ENCODE peak calls at places on chromosomes 3 and 15, in five cellular contexts. J is upper lobe of left lung, Q is heart left ventricle, F is NB4, L is stomach. T is an unnamed sample.

GRCh38 chr3:29693863-29694262 is 413.0 kb downstream of the RBMS3 start:
- DNase-seq in J (no peak), Q (no peak), F (no peak), L (no peak), T (no peak)

GRCh38 chr15:31387483-31388118 is 61.0 kb downstream of the KLF13 start:
- DNase-seq in J (peak), Q (peak), F (no peak), L (peak), T (peak)

GRCh38 chr15:90227816-90228772 is 5.6 kb downstream of the CIB1 start:
- DNase-seq in J (no peak), Q (no peak), F (no peak), L (no peak), T (no peak)

GRCh38 chr15:100889359-100890058 is 9.9 kb downstream of the ALDH1A3 start:
- DNase-seq in J (peak), Q (peak), F (no peak), L (no peak), T (no peak)

GRCh38 chr3:69803871-69804270 is 64.6 kb downstream of the MITF start:
- DNase-seq in J (no peak), Q (no peak), F (no peak), L (no peak), T (no peak)

GRCh38 chr15:47803767-47804166 is 86.5 kb downstream of the SEMA6D start:
- DNase-seq in J (no peak), Q (no peak), F (no peak), L (no peak), T (no peak)

GRCh38 chr15:60633426-60633968 is 154.6 kb upstream of the ICE2 start:
- DNase-seq in J (no peak), Q (no peak), F (no peak), L (no peak), T (no peak)

GRCh38 chr15:90036806-90037509 is 35.8 kb downstream of the ZNF710 start:
- DNase-seq in J (peak), Q (no peak), F (no peak), L (no peak), T (no peak)

GRCh38 chr15:42037650-42038049 is 16.8 kb upstream of the PLA2G4E start:
- DNase-seq in J (peak), Q (peak), F (no peak), L (peak), T (no peak)

GRCh38 chr3:173584093-173584833 is 186.7 kb downstream of the NLGN1 start:
- DNase-seq in J (no peak), Q (no peak), F (peak), L (no peak), T (peak)

GRCh38 chr15:59104602-59104911 is 389 bp upstream of the CCNB2 start:
- DNase-seq in J (no peak), Q (no peak), F (no peak), L (no peak), T (no peak)

GRCh38 chr15:59105839-59106238 is 893 bp downstream of the CCNB2 start:
- DNase-seq in J (no peak), Q (no peak), F (no peak), L (no peak), T (peak)

GRCh38 chr15:59099162-59099685 is 5.7 kb upstream of the CCNB2 start:
- DNase-seq in J (no peak), Q (no peak), F (no peak), L (no peak), T (no peak)

DNA sequence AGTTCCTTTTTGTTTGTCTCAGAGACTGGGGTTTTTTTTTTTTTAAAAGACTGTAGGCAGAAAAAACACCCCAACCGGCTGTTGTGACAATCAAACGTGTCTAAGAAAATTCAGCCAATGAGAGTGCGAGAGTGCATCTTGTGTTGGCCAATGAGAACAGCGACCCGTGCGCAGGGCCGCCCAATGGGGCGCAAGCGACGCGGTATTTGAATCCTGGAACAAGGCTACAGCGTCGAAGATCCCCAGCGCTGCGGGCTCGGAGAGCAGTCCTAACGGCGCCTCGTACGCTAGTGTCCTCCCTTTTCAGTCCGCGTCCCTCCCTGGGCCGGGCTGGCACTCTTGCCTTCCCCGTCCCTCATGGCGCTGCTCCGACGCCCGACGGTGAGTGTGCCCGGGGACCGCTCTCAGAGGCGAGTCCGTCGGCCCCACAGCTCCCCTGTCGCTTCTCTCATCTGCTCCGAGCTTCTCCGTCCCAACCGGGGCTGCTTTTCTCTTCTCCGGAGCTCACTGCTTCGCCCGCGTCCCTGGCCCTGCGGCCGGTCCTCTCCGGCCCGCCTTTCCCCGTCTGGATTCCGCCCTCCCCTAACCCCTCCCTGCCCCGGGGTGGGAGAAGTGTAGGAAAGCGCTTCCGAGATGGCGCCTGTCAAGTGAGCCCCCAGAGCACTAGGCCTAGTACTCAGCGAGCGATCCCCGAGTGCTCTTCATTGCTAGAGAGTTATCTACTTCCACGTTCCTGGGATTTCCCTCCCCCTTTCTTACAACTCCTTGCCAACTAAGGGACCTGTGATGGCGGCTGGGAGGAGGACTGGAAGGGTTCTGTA is at the start of gene CCNB2:
- DNase-seq in J (peak), Q (peak), F (peak), L (peak), T (peak)
- TF ChIP-seq POLR2A in J (no peak), Q (no peak), F (peak), L (no peak), T (peak)

GRCh38 chr3:32217339-32217738 is 21.1 kb upstream of the CMTM8 start:
- DNase-seq in J (no peak), Q (no peak), F (no peak), L (peak), T (no peak)

GRCh38 chr3:32222950-32223349 is 15.5 kb upstream of the CMTM8 start:
- DNase-seq in J (no peak), Q (no peak), F (no peak), L (no peak), T (no peak)

GRCh38 chr3:32220006-32220405 is 18.5 kb upstream of the CMTM8 start:
- DNase-seq in J (no peak), Q (no peak), F (no peak), L (no peak), T (no peak)

GRCh38 chr3:32216172-32216783 is 22.2 kb upstream of the CMTM8 start:
- DNase-seq in J (no peak), Q (no peak), F (no peak), L (peak), T (no peak)

DNA sequence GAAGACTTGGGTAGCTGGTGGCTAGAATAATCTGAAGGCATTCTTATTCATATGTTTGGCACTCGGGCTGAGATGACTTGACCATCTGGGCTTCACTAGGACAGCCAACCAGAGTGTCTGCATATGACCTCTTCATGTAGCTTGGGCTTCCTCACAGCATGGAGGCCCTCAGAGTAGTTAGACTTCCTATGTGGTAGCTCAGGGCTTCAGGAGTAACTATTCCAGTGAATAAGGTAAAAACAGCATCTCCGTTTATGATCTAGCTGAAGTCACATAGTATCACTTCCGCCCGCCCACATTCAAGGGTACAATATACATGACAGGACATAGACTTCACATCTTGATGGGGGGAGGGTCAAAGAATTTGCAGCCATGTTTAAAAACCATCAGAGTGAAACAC is 18.9 kb upstream of the CMTM8 start:
- DNase-seq in J (no peak), Q (no peak), F (no peak), L (no peak), T (no peak)
- TF ChIP-seq POLR2A in J (no peak), Q (no peak), F (no peak), L (no peak), T (no peak)

DNA sequence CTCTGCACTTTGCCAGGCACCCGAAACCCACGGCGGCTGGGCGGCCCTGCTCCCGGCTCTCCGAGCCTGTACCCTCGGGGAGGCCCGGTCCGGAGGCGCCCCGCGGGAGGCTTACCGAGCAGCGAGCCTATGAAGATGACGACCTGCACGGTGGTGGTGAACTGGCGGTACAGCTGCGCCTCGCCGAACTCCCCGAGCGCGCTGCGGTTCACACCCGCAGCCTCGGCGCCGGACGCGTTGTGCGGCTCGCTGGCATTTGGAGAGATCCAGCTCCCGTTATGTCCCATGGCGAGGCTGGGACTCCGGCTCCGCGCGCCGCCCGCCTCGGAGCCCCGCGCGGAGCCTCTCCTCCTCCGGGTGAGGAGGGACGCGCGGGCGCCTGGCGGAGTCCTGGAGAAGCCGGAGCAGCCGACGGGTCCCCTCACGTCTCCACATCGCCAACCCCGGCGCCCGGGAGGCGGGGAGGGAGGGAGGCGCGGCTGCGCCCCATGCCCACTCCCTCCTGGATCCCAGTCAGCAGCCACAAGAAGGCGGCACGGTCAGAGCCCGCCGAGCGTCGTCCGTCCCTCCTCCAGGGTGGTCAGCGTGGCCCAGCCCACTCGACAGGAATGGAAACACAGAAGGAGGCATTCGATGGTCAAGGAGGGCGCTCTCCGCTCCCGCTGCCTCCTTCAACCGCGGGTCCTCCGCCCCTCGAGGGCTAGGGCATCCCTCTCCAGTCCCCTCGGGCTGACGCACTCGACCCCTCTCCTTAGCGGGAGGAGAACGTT is at the start of gene GPR176:
- DNase-seq in J (peak), Q (peak), F (no peak), L (no peak), T (peak)
- TF ChIP-seq POLR2A in J (no peak), Q (no peak), F (no peak), L (no peak), T (no peak)

DNA sequence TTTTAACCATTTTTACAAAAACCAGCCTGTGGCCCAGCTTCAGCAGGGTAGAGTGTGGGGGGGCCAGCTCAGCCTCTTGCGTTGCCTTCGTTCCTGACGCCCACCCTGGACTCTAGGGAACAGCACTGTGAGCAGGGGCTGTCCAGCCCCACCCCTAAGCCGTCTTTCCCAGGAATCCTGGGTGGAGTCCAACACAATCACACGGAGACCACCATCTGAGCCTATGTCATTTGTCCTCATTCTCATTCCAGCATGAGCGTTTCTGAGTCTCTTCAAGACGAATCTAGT is 106.8 kb downstream of the ETFA start:
- DNase-seq in J (no peak), Q (no peak), F (no peak), L (no peak), T (no peak)
- TF ChIP-seq POLR2A in J (no peak), Q (no peak), F (no peak), L (no peak), T (no peak)

GRCh38 chr15:58588096-58588495 is 156.3 kb downstream of the LIPC start:
- DNase-seq in J (no peak), Q (no peak), F (no peak), L (no peak), T (no peak)

GRCh38 chr15:58583171-58583908 is 151.5 kb downstream of the LIPC start:
- DNase-seq in J (no peak), Q (no peak), F (no peak), L (no peak), T (no peak)

GRCh38 chr15:58584789-58585461 is 153.1 kb downstream of the LIPC start:
- DNase-seq in J (no peak), Q (no peak), F (no peak), L (no peak), T (peak)

GRCh38 chr15:58587481-58587880 is 155.7 kb downstream of the LIPC start:
- DNase-seq in J (no peak), Q (no peak), F (no peak), L (no peak), T (no peak)

DNA sequence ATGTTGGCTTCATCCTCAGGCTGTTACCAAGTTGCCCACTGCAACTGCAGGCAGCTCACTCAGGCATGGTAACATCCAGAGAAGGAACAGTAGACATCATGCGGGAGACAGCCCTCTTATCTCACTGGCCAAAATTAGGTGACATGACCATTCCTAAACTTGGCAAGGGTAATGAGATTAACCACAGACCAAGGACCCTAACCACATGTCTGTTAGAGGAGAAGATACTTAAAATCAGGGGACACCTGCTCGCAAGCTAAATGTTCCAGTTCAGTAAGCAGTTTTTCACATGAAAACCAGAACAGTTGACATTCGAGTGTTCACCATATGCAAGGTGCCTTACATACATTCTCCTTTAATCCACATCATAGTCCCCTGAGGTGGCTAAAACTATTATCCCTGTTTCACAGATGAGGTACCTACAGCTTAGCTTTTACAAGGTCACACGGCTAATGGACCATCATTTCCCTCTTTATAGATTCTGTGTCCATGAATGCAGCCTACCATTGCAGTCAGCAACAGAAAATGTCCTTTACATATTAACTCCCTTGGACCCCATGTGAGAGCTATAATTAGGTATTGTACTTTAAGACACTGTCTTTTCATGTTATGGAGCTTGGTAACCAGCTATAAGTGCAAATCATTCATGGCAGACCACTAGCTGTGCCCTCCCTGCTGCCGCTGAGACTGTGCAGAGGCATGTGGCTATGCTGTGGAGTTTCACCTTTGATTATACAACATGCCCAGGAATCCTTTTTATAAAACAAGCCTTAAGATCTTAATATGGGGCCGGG is 154.1 kb downstream of the LIPC start:
- DNase-seq in J (no peak), Q (no peak), F (peak), L (no peak), T (no peak)
- TF ChIP-seq POLR2A in J (no peak), Q (no peak), F (no peak), L (no peak), T (no peak)

DNA sequence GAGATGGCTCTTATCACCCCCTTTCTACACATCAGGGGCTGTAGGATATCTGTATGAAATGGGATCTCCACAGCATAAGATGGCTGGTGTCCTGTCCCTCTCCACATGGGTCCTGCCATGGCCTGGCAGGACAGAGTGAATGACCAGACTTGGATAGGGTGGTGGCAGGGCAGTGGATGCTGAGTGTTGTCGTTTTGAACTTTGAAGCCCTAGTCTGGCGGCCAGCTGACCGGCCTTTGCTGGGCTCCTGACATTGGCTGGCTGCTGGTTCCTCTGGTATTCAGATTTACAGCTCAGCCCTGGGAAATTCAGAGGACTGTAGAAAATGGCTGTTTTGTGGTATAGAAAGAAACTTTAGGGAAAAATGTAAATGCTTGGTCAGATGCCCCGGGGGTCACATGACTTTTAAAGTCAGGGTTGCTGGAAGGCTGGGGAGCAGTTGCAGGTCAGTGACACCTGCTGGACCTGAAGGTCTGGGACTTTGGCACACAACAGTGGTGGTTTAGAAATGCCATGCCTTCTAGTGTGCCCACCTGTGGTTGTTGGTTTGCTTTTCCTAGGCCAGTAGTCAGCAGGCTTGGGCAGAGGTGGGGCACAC is 13.5 kb upstream of the PGPEP1L start:
- DNase-seq in J (no peak), Q (no peak), F (no peak), L (no peak), T (no peak)
- TF ChIP-seq POLR2A in J (no peak), Q (no peak), F (no peak), L (no peak), T (no peak)

GRCh38 chr3:44762690-44763089 is 1.1 kb downstream of the KIF15 start:
- DNase-seq in J (no peak), Q (no peak), F (no peak), L (no peak), T (no peak)

GRCh38 chr3:44764248-44764647 is 2.7 kb downstream of the KIF15 start:
- DNase-seq in J (no peak), Q (no peak), F (no peak), L (no peak), T (no peak)

GRCh38 chr3:44762170-44762677 is 630 bp downstream of the KIF15 start:
- DNase-seq in J (no peak), Q (no peak), F (peak), L (no peak), T (peak)

DNA sequence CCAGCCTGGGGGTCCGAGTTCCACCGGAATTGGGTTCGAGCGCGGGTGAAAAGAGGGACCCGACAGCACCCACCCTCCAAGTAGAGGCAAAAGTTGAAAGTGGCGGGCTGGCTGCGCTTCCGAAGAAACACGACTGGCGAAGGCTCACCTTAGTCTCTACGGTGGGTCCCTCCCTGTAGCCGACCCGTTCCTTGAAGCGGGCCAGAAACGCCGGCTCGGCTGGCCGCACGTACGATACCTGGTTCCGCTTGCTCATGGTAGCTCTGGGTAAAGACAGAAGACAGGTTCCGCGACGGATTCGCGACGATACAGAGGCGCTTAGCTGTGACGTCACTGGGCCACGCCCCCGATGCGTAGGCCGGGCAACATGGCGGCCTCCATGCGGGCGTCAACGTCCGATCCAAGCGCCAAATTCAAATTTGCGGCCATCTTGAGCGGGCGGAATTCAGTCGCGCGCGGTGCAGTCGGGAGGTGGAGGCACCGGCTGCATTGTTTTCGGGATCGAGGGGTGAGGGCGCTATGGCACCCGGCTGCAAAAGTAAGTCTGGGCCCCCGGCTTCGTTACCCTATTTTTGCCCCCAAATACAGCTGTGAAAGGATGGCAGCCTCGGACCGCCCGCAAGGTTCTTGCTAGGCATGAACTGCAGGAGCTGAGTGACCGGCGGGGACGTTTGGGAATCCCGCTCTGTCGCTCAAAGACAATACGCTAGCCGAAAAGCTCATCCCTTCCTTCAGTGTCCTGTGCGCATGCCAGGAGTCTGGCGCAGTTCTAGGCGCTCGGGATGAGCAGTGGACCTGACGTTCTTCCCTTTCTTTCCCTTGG is at the start of the genes KIAA1143 and KIF15:
- DNase-seq in J (peak), Q (peak), F (peak), L (peak), T (peak)
- TF ChIP-seq POLR2A in J (no peak), Q (no peak), F (peak), L (no peak), T (peak)

DNA sequence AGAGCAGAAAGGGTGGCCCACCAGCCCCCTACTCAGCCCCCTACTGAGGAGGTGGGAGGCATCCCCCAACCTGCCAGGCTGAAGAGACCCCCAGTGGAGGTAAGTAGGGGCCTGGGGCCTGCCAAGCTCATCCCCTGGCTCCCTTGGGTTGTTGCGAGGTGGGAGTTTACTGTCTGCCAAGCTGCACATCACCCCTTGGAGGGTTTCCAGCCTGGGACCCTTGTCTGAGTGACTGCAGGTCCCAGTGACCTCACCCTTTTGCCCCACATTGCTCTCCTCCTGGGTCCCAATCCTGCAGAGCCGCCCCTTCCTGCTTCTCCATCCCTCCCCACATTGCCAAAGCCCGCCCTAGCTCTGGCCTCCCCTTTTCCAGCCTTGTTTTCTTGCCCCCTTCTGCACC is 1.0 kb upstream of the ALS2CL start:
- DNase-seq in J (no peak), Q (no peak), F (no peak), L (no peak), T (no peak)
- TF ChIP-seq POLR2A in J (no peak), Q (no peak), F (no peak), L (no peak), T (no peak)

GRCh38 chr15:56017511-56017910 is 24.1 kb upstream of the NEDD4 start:
- DNase-seq in J (no peak), Q (no peak), F (no peak), L (no peak), T (no peak)
- TF ChIP-seq POLR2A in J (no peak), Q (no peak), F (no peak), L (no peak), T (no peak)

T was measured in erythroblast.